ENCODE peak calls at places on chromosomes 3 and 15, in five cellular contexts. D is pancreas, J is natural killer cell, I is gastrocnemius medialis, Z is A549. W is an unnamed sample.

GRCh38 chr3:34675383-34676120 is 877.1 kb downstream of the PDCD6IP start:
- DNase-seq in Z (no peak), D (no peak), J (no peak), I (no peak), W (no peak)

GRCh38 chr3:73614385-73614784 is 10.4 kb downstream of the PDZRN3 start:
- DNase-seq in Z (no peak), J (no peak), D (no peak), I (peak; percentile 77), W (no peak)

GRCh38 chr3:149377408-149378111 is at the start of gene TM4SF1:
- DNase-seq in D (no peak), Z (peak; percentile 98), J (no peak), I (no peak), W (no peak)

GRCh38 chr3:67192466-67192865 is 194.4 kb downstream of the KBTBD8 start:
- DNase-seq in Z (no peak), I (no peak), J (no peak), D (no peak), W (no peak)

GRCh38 chr3:54188176-54188791 is 65.9 kb downstream of the CACNA2D3 start:
- DNase-seq in Z (peak; percentile 46), I (no peak), D (peak; percentile 58), J (no peak), W (no peak)

GRCh38 chr3:14425574-14426304 is 23.3 kb downstream of the SLC6A6 start:
- DNase-seq in I (no peak), J (no peak), Z (no peak), D (no peak), W (peak; percentile 75)

GRCh38 chr3:11680509-11680908 is 36.8 kb upstream of the VGLL4 start:
- DNase-seq in I (no peak), Z (no peak), J (no peak), D (no peak), W (no peak)

GRCh38 chr3:76585794-76586392 is 454.0 kb upstream of the ROBO2 start:
- DNase-seq in D (no peak), I (no peak), Z (peak; percentile 1), J (no peak), W (no peak)

GRCh38 chr15:84981711-84982300 is at the start of gene PDE8A:
- DNase-seq in J (peak; percentile 71), Z (peak; percentile 30), I (no peak), D (no peak), W (peak; percentile 56)

GRCh38 chr15:101203607-101204006 is 48.2 kb downstream of the CHSY1 start:
- DNase-seq in Z (no peak), I (no peak), D (no peak), J (no peak), W (no peak)

GRCh38 chr3:136457793-136458192 is 207.7 kb downstream of the PCCB start:
- DNase-seq in J (no peak), I (no peak), Z (no peak), D (no peak), W (no peak)

DNA sequence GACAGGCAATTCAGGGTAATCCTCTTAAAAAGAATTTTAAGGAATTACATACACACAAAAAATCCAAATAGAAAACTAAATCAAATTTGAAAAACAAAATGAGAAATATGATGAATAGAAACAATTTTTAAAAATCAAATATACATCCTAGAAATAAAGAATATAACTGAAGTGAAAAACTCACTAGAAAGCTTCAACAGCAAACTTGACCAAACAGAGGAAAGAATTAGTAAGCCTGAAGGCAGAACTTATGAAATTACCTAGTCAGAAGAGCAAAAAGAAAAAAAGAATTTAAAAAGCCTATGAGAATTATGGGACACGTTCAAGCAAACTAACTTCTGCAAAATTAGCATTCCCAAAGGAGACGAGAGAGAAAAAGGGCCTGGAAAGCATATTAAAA is 206.1 kb downstream of the PCCB start:
- DNase-seq in J (no peak), Z (no peak), I (no peak), D (no peak), W (no peak)
- TF ChIP-seq CTCF in J (no peak), Z (no peak), I (no peak), D (no peak), W (no peak)

GRCh38 chr15:78838480-78838879 is 27.2 kb upstream of the ADAMTS7 start:
- DNase-seq in D (no peak), Z (no peak), I (no peak), J (no peak), W (no peak)
- TF ChIP-seq CTCF in D (no peak), Z (no peak), I (no peak), J (no peak), W (no peak)

GRCh38 chr15:88467073-88467934 is at the start of the genes MRPL46 and MRPS11:
- DNase-seq in Z (peak; percentile 92), I (peak; percentile 76), J (peak; percentile 87), D (peak; percentile 96), W (peak; percentile 76)
- TF ChIP-seq CTCF in Z (no peak), I (no peak), J (no peak), D (no peak), W (no peak)

DNA sequence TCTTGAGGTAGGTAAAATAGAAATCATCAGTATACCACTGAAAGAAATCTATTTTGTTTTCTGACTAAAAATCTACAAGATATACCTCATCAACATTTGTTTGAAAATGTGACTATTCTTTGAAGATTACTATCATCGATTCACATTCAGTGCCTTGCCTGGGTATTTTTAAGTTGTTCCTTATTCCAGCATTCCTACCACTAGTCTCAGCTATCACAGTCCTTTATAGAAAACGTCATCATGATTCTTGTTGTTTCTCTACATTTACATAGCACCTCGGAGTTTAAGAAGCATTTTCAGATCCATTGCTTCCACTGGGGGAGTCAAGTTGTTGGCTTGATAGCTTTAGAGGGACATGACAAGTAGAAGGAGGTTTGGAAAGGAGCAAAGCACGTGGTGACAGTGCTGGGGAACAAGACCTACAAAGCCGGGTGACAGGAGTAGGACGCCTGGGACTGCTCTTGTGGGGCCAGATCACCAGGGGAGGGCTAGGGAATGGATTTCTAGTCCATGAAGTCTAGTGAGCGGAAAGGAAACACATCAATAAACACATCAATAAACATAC is 61.5 kb downstream of the HES1 start:
- DNase-seq in D (no peak), Z (no peak), J (no peak), I (no peak), W (no peak)
- TF ChIP-seq CTCF in D (no peak), Z (no peak), J (no peak), I (no peak), W (no peak)

DNA sequence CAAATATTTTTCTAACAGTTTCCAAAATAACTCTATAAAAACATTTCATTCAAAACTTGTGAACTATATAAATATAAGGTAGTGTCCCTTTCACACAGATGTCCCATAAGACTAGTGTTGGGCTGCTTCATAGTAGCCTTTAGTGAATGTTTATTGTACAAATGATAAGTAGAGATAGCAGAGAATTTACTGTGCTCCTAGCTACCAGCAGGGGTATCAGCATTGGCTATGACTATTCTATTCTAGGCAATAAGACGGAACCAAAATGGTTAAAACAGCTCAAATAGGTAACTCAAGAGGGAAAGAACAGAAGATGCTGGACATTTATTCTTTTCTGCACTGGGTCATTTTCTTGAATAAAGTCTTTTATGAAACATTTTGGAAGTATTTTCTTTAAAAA is 22.6 kb downstream of the SERPINI2 start:
- DNase-seq in Z (no peak), J (no peak), I (no peak), D (no peak), W (no peak)
- TF ChIP-seq CTCF in Z (no peak), J (no peak), I (no peak), D (no peak), W (no peak)

DNA sequence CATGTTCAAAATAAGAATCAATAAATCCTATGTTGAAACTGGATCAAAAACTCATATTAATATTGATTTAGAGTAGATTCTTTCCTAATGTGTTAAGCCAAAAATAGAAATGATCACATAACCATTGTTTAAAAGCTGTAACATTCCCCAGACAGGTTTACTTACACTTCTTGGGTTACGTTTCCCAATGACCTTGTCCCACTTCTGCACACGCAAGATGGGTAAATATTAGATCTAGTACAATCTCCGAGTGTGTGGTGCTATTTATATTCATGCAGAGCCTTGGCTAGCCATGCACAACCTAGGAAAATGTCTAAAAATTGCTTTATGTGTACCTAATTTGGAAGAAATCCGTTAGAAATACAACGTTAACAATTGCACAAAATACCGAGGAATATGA is 39.6 kb downstream of the ERC2 start:
- DNase-seq in J (no peak), D (no peak), Z (no peak), I (no peak), W (no peak)
- TF ChIP-seq CTCF in J (no peak), D (no peak), Z (no peak), I (no peak), W (no peak)

GRCh38 chr3:36709826-36710365 is 54.5 kb downstream of the DCLK3 start:
- DNase-seq in Z (no peak), I (no peak), D (no peak), J (no peak), W (no peak)

GRCh38 chr3:36710606-36711005 is 53.7 kb downstream of the DCLK3 start:
- DNase-seq in I (no peak), J (no peak), Z (no peak), D (no peak), W (no peak)

GRCh38 chr3:36713904-36714303 is 50.4 kb downstream of the DCLK3 start:
- DNase-seq in J (no peak), I (no peak), Z (no peak), D (no peak), W (no peak)

GRCh38 chr3:36709281-36709680 is 55.1 kb downstream of the DCLK3 start:
- DNase-seq in Z (no peak), I (no peak), J (no peak), D (no peak), W (no peak)

DNA sequence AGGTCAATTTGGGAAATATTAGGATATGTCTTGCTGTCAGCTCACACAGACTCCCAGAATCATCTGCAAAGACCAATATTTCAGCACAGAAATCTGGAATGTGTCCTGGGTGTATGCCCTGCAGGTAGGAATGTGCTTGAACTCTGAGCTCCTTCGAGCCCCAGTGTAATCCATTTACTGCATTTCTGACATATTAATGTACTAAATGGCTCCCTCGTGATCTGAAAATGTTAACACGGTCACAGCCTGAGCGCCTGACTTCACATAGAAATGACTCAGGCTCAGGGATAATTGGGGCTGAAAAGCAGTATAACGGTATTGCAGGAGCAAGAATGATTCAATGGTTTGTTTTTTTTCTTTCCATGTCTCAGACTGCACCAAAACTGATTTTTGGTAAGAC is 50.0 kb downstream of the DCLK3 start:
- DNase-seq in Z (no peak), J (no peak), I (no peak), D (no peak), W (no peak)
- TF ChIP-seq CTCF in Z (no peak), J (no peak), I (no peak), D (no peak), W (no peak)

W was measured in CD14-positive monocyte.